ENCODE peak calls at places on chromosome 21, in nine cellular contexts. W is thyroid gland, H is Peyer's patch, B is transverse colon, G is breast epithelium, N is tibial nerve, C is ovary, A is IMR-90, K is A549. R is an unnamed sample.

GRCh38 chr21:18318156-18318555 is 73.5 kb downstream of the CHODL start:
- DNase-seq in A (no peak), K (no peak), C (no peak), N (no peak), W (no peak), G (no peak), H (no peak), B (no peak), R (no peak)

GRCh38 chr21:34733866-34734265 is 65.1 kb downstream of the CLIC6 start:
- DNase-seq in N (no peak), K (no peak), G (no peak), A (no peak), C (no peak), H (no peak), W (no peak), B (no peak), R (no peak)

GRCh38 chr21:28148400-28149064 is 844.1 kb downstream of the LTN1 start:
- DNase-seq in N (no peak), W (peak), A (peak), C (no peak), K (no peak), H (no peak), G (no peak), B (no peak), R (no peak)

GRCh38 chr21:41080485-41080884 is 87.5 kb upstream of the BACE2 start:
- DNase-seq in C (no peak), W (no peak), G (no peak), K (no peak), A (no peak), N (no peak), H (no peak), B (no peak), R (no peak)

GRCh38 chr21:27412530-27412929 is 445.6 kb upstream of the ADAMTS5 start:
- DNase-seq in B (no peak), G (no peak), C (no peak), W (no peak), N (no peak), H (no peak), A (no peak), K (no peak), R (no peak)

GRCh38 chr21:28547795-28548194 is 444.9 kb downstream of the LTN1 start:
- DNase-seq in N (no peak), G (no peak), H (no peak), K (no peak), C (no peak), W (no peak), A (no peak), B (no peak), R (peak)

GRCh38 chr21:15077529-15077928 is 12.7 kb upstream of the NRIP1 start:
- DNase-seq in B (no peak), H (no peak), K (no peak), G (no peak), A (no peak), N (no peak), W (no peak), C (no peak), R (no peak)

GRCh38 chr21:41851090-41851790 is 27.9 kb downstream of the PRDM15 start:
- DNase-seq in G (no peak), K (no peak), H (no peak), W (no peak), N (no peak), C (no peak), B (no peak), A (no peak), R (no peak)

GRCh38 chr21:41883582-41883981 is 4.4 kb upstream of the PRDM15 start:
- DNase-seq in K (no peak), A (peak), B (no peak), N (no peak), G (no peak), W (no peak), H (no peak), C (no peak), R (no peak)

GRCh38 chr21:26194811-26195251 is 24.3 kb upstream of the APP start:
- DNase-seq in N (no peak), G (no peak), B (no peak), H (no peak), A (peak), K (no peak), C (no peak), W (no peak), R (no peak)

GRCh38 chr21:14690886-14691285 is 144.8 kb upstream of the SAMSN1 start:
- DNase-seq in G (no peak), W (no peak), A (no peak), C (no peak), N (no peak), K (no peak), B (no peak), H (no peak), R (no peak)

GRCh38 chr21:42199488-42200463 is 19.2 kb upstream of the ABCG1 start:
- DNase-seq in W (no peak), G (no peak), H (no peak), K (peak), B (peak), C (no peak), N (no peak), A (peak), R (no peak)

GRCh38 chr21:19998450-19998849 is 999.8 kb upstream of the NCAM2 start:
- DNase-seq in A (no peak), W (no peak), N (no peak), B (no peak), G (no peak), H (no peak), K (no peak), C (no peak), R (no peak)

GRCh38 chr21:44333701-44334636 is 5.2 kb downstream of the CFAP410 start:
- DNase-seq in K (no peak), H (no peak), C (no peak), N (no peak), A (no peak), W (no peak), G (no peak), B (no peak), R (no peak)

GRCh38 chr21:25980710-25981109 is 189.9 kb downstream of the APP start:
- DNase-seq in N (no peak), G (no peak), W (no peak), H (no peak), C (no peak), B (no peak), A (no peak), K (no peak), R (no peak)

GRCh38 chr21:36479415-36480402 is at the start of gene CLDN14:
- DNase-seq in A (peak), B (no peak), H (no peak), C (no peak), N (no peak), K (no peak), W (peak), G (no peak), R (no peak)

GRCh38 chr21:34367320-34367935 is 3.6 kb downstream of the KCNE2 start:
- DNase-seq in N (peak), B (peak), W (peak), K (peak), A (peak), C (peak), H (no peak), G (no peak), R (no peak)

GRCh38 chr21:15051652-15052554 is 12.9 kb downstream of the NRIP1 start:
- DNase-seq in W (no peak), G (no peak), B (peak), A (peak), K (peak), H (no peak), C (no peak), N (no peak), R (no peak)

GRCh38 chr21:35748683-35749314 is 311.5 kb downstream of the SETD4 start:
- DNase-seq in G (no peak), K (no peak), N (no peak), C (no peak), A (no peak), B (no peak), W (no peak), H (no peak), R (no peak)

GRCh38 chr21:42975886-42976608 is 1.7 kb downstream of the PKNOX1 start:
- DNase-seq in G (no peak), W (no peak), A (no peak), B (no peak), H (no peak), C (no peak), K (no peak), N (no peak), R (no peak)

GRCh38 chr21:29697555-29698193 is 242.1 kb downstream of the GRIK1 start:
- DNase-seq in B (no peak), N (no peak), G (no peak), K (no peak), C (no peak), W (no peak), H (no peak), A (peak), R (no peak)

GRCh38 chr21:15210235-15210678 is 145.5 kb upstream of the NRIP1 start:
- DNase-seq in H (no peak), B (peak), W (no peak), A (no peak), K (peak), C (no peak), G (no peak), N (peak), R (peak)

GRCh38 chr21:15319727-15320126 is 254.9 kb upstream of the NRIP1 start:
- DNase-seq in B (no peak), C (no peak), N (no peak), A (no peak), G (no peak), K (no peak), H (no peak), W (no peak), R (no peak)

GRCh38 chr21:43266534-43266933 is 97.7 kb downstream of the CRYAA start:
- DNase-seq in N (no peak), W (no peak), H (no peak), C (no peak), A (no peak), B (no peak), K (no peak), G (no peak), R (no peak)

GRCh38 chr21:44527156-44527982 is 12.6 kb downstream of the KRTAP10-1 start:
- DNase-seq in A (no peak), C (no peak), G (peak), W (no peak), B (no peak), H (peak), N (no peak), K (no peak), R (no peak)

GRCh38 chr21:33359446-33359845 is 34.7 kb downstream of the IFNAR1 start:
- DNase-seq in W (no peak), H (no peak), K (no peak), N (no peak), A (no peak), B (no peak), C (no peak), G (no peak), R (no peak)

GRCh38 chr21:33360281-33360680 is 35.5 kb downstream of the IFNAR1 start:
- DNase-seq in K (no peak), G (no peak), B (no peak), C (no peak), H (no peak), W (peak), A (peak), N (no peak), R (no peak)

GRCh38 chr21:33362044-33362555 is 37.3 kb downstream of the IFNAR1 start:
- DNase-seq in W (peak), A (no peak), H (no peak), C (no peak), K (no peak), N (no peak), B (peak), G (no peak), R (no peak)

GRCh38 chr21:33364830-33365229 is 38.4 kb upstream of the IFNGR2 start:
- DNase-seq in W (no peak), C (no peak), B (no peak), G (no peak), A (no peak), N (no peak), H (no peak), K (no peak), R (no peak)

DNA sequence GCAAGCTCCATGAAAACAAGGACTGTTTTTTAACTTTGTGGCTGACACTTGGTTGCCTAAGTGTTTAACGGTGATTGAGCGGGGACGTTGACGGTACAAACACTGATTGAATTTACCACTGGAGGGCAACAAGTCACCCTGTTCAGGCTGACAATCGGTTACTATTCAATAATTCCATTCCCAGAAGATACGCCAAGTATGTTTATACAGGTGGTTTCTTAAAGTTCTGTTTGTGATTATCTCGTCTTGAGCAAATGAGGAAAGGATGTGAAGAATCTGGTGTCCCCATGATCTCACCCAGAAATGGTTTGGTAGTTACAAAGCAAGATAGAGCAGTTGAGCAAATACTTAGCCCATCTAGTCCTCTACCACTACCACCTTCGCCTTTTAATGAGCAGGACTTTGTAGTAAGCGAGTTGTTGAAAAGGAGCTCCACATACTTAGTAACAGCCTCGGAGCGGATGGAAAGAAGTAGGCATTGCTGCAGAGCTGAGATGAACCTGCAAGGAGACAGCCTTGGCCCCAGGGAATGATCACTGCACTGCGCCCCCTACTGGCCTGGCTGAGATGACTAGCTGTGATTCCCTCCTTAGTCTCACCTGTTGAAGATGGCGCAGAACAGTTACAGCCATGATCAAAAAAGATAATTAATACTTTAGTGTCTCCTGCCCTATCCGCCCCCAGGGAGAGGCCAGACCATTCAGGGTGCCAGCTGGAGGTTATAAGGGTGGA is 36.3 kb downstream of the IFNAR1 start:
- DNase-seq in A (peak), B (peak), G (peak), W (peak), K (peak), C (peak), H (peak), N (peak), R (peak)
- TF ChIP-seq POLR2A in A (no peak), B (peak), G (no peak), W (no peak), K (no peak), C (no peak), H (no peak), N (no peak), R (no peak)

GRCh38 chr21:45562401-45562800 is 20.2 kb upstream of the SLC19A1 start:
- DNase-seq in B (no peak), K (no peak), C (no peak), H (no peak), W (peak), N (no peak), G (no peak), A (peak), R (no peak)
- H3K4me3 ChIP-seq in B (no peak), K (no peak), C (no peak), H (no peak), W (peak), N (peak), G (no peak), A (no peak), R (no peak)

GRCh38 chr21:37751268-37751975 is 164.8 kb downstream of the KCNJ6 start:
- DNase-seq in H (no peak), C (no peak), N (no peak), B (no peak), W (no peak), K (no peak), A (peak), G (no peak), R (no peak)

GRCh38 chr21:37749132-37749531 is 167.1 kb downstream of the KCNJ6 start:
- DNase-seq in A (no peak), G (no peak), H (no peak), B (no peak), C (no peak), N (no peak), K (no peak), W (no peak), R (no peak)

GRCh38 chr21:37748351-37748750 is 167.9 kb downstream of the KCNJ6 start:
- DNase-seq in H (no peak), N (no peak), W (no peak), K (no peak), C (no peak), G (no peak), A (no peak), B (no peak), R (no peak)

GRCh38 chr21:37742532-37742931 is 173.7 kb downstream of the KCNJ6 start:
- DNase-seq in K (no peak), W (no peak), C (no peak), G (no peak), N (no peak), H (no peak), B (no peak), A (peak), R (no peak)

DNA sequence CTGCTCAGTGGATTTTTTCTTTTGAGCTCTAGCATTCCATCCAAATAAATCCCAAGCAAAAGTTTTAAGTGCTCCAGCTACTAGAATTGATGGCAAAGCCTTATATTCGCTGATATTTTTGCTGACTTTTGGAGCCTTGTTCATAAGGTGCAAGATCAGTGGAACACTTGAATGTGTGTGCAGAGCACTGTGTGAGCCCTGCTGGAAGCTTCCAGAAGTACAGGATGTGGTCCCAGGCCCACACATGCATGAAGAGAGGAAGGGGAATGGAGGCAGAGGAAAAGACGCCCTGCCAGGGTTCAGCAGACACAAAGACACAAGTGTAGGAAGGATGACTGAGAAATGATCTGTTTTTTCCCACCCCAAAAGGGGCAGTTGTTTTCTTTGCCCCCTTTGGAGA is 169.4 kb downstream of the KCNJ6 start:
- DNase-seq in K (no peak), G (no peak), B (no peak), H (no peak), C (no peak), A (no peak), W (no peak), N (no peak), R (no peak)
- TF ChIP-seq POLR2A in K (no peak), G (no peak), B (no peak), H (no peak), C (no peak), A (no peak), W (no peak), N (no peak), R (no peak)

GRCh38 chr21:38810034-38810825 is 4.5 kb downstream of the ETS2 start:
- DNase-seq in N (no peak), A (no peak), W (no peak), G (no peak), B (no peak), K (no peak), H (no peak), C (no peak), R (no peak)

GRCh38 chr21:38813143-38813542 is 7.4 kb downstream of the ETS2 start:
- DNase-seq in H (no peak), A (no peak), W (no peak), K (no peak), B (no peak), N (no peak), C (no peak), G (no peak), R (no peak)

GRCh38 chr21:38809170-38809878 is 3.6 kb downstream of the ETS2 start:
- DNase-seq in C (no peak), G (no peak), A (no peak), B (peak), H (no peak), K (no peak), N (no peak), W (no peak), R (no peak)

GRCh38 chr21:38811257-38811656 is 5.5 kb downstream of the ETS2 start:
- DNase-seq in G (no peak), B (no peak), C (no peak), H (no peak), K (peak), A (peak), N (no peak), W (no peak), R (no peak)

DNA sequence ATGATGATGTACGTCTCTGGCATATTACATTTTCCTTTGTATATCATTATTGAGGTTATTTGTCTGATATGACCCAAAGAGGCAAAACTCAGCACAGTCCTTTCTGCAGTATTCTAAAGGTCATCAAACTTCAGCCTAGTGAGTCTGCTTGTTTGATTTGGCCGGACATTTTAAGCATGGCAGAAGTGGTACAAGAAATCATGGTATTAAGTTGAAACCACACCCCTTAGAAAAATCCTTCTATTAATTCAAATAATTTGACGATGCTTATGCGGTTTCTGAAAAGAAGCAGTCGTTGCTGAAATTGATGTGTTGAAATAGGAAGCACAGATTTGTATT is 5.1 kb downstream of the ETS2 start:
- DNase-seq in A (no peak), W (no peak), G (no peak), H (no peak), K (no peak), B (no peak), C (no peak), N (no peak), R (no peak)
- H3K4me3 ChIP-seq in A (no peak), W (no peak), G (no peak), H (peak), K (peak), B (no peak), C (no peak), N (no peak), R (no peak)